ENCODE peak calls at places on chromosomes 4 and X, in four cellular contexts. P is fibroblast of mammary gland; R is spleen; Y is activated naive CD8-positive, alpha-beta T cell treated with anti-CD3 and anti-CD28 coated beads for 36 hours. V is an unnamed sample.

GRCh38 chr4:107647591-107647990 is 72.4 kb downstream of the PAPSS1 start:
- DNase-seq in P (peak; percentile 36), R (no peak), Y (no peak), V (no peak)

GRCh38 chr4:8214091-8214490 is 15.0 kb downstream of the SH3TC1 start:
- DNase-seq in P (no peak), R (no peak), Y (no peak), V (no peak)

GRCh38 chr4:113878718-113879117 is 100.7 kb downstream of the ARSJ start:
- DNase-seq in P (peak; percentile 25), R (no peak), Y (no peak), V (no peak)

GRCh38 chr4:40255722-40256281 is 59.0 kb downstream of the RHOH start:
- DNase-seq in P (peak; percentile 100), R (no peak), Y (no peak), V (no peak)

GRCh38 chr4:6123116-6123515 is 77.2 kb downstream of the JAKMIP1 start:
- DNase-seq in P (no peak), R (no peak), Y (no peak), V (no peak)

GRCh38 chrX:118115948-118116307 is 682 bp downstream of the KLHL13 start:
- DNase-seq in P (no peak), R (no peak), Y (no peak), V (no peak)

GRCh38 chr4:76055005-76055404 is 19.1 kb upstream of the CXCL11 start:
- DNase-seq in P (no peak), R (no peak), Y (peak; percentile 17), V (no peak)

GRCh38 chr4:14857475-14857874 is 144.8 kb upstream of the CPEB2 start:
- DNase-seq in P (no peak), R (no peak), Y (no peak), V (no peak)

GRCh38 chr4:53928825-53929224 is 135.6 kb downstream of the CHIC2 start:
- DNase-seq in P (peak; percentile 74), R (no peak), Y (no peak), V (no peak)

GRCh38 chr4:89489338-89489771 is 181.8 kb upstream of the GPRIN3 start:
- DNase-seq in P (no peak), R (no peak), Y (no peak), V (peak; percentile 42)

GRCh38 chrX:55030490-55031285 is at the start of gene ALAS2:
- DNase-seq in P (no peak), R (no peak), Y (no peak), V (no peak)

GRCh38 chr4:40316782-40317635 is 18.1 kb upstream of the CHRNA9 start:
- DNase-seq in P (peak; percentile 97), R (no peak), Y (peak; percentile 65), V (no peak)

GRCh38 chr4:21769404-21770147 is 179.0 kb downstream of the KCNIP4 start:
- DNase-seq in P (peak; percentile 49), R (no peak), Y (no peak), V (no peak)

GRCh38 chr4:151540728-151541437 is 131.9 kb downstream of the FHIP1A start:
- DNase-seq in P (peak; percentile 98), R (no peak), Y (no peak), V (no peak)

GRCh38 chr4:18198653-18199052 is 177.1 kb upstream of the LCORL start:
- DNase-seq in P (no peak), R (no peak), Y (no peak), V (no peak)

GRCh38 chr4:142324572-142324971 is 521.5 kb downstream of the INPP4B start:
- DNase-seq in P (no peak), R (no peak), Y (no peak), V (no peak)

GRCh38 chrX:107880054-107880610 is 54.5 kb downstream of the MID2 start:
- DNase-seq in P (peak; percentile 4), R (no peak), Y (no peak), V (no peak)

GRCh38 chrX:38664285-38664684 is 102.9 kb downstream of the TSPAN7 start:
- DNase-seq in P (peak; percentile 59), R (no peak), Y (no peak), V (no peak)

GRCh38 chr4:73814679-73815078 is 21.8 kb upstream of the CXCL6 start:
- DNase-seq in P (no peak), R (no peak), Y (no peak), V (no peak)

GRCh38 chrX:23887448-23887847 is 20.3 kb downstream of the APOO start:
- DNase-seq in P (no peak), R (no peak), Y (no peak), V (no peak)

GRCh38 chrX:140664939-140665338 is 44.6 kb upstream of the LINC00632 start:
- DNase-seq in P (peak; percentile 16), R (no peak), Y (no peak), V (no peak)

GRCh38 chr4:185504098-185505047 is 30.9 kb downstream of the PDLIM3 start:
- DNase-seq in P (no peak), R (no peak), Y (no peak), V (peak; percentile 88)

GRCh38 chr4:54645830-54646229 is 11.9 kb upstream of the KIT start:
- DNase-seq in P (no peak), R (no peak), Y (no peak), V (no peak)

GRCh38 chr4:73707918-73708577 is 32.3 kb upstream of the CXCL8 start:
- DNase-seq in P (peak; percentile 90), R (no peak), Y (no peak), V (peak; percentile 61)

GRCh38 chrX:100645106-100645505 is 1.1 kb downstream of the SRPX2 start:
- DNase-seq in P (no peak), R (no peak), Y (no peak), V (no peak)

GRCh38 chr4:1202526-1203378 is 30.4 kb upstream of the SPON2 start:
- DNase-seq in P (no peak), R (peak; percentile 81), Y (no peak), V (peak; percentile 23)

GRCh38 chrX:139932901-139933796 is at the start of gene ATP11C:
- DNase-seq in P (peak; percentile 78), R (peak; percentile 94), Y (peak; percentile 81), V (peak; percentile 86)

GRCh38 chr4:179698321-179698720 is 2256.1 kb upstream of the AGA start:
- DNase-seq in P (no peak), R (no peak), Y (no peak), V (no peak)

GRCh38 chr4:139833131-139833930 is 167.7 kb downstream of the MGST2 start:
- DNase-seq in P (no peak), R (no peak), Y (no peak), V (no peak)